ENCODE peak calls at places on chromosomes 7 and 10, in seven cellular contexts. One of them, this sample, is unnamed.

GRCh38 chr7:100764841-100765240 is 31.4 kb downstream of the ZAN start:
- DNase-seq in neuronal stem cell: no peak
- DNase-seq in cardiac muscle cell: no peak
- DNase-seq in CD4-positive, CD25-positive, alpha-beta regulatory T cell: no peak
- DNase-seq in astrocyte: no peak
- DNase-seq in endothelial cell of umbilical vein: no peak
- DNase-seq in heart right ventricle: no peak
- DNase-seq in this sample: no peak

GRCh38 chr10:27197980-27198645 is 42.5 kb downstream of the ACBD5 start:
- DNase-seq in neuronal stem cell: no peak
- DNase-seq in cardiac muscle cell: no peak
- DNase-seq in CD4-positive, CD25-positive, alpha-beta regulatory T cell: no peak
- DNase-seq in astrocyte: no peak
- DNase-seq in endothelial cell of umbilical vein: no peak
- DNase-seq in heart right ventricle: peak; percentile 16
- DNase-seq in this sample: no peak

GRCh38 chr10:132848951-132849545 is 63.1 kb upstream of the NKX6-2 start:
- DNase-seq in neuronal stem cell: no peak
- DNase-seq in cardiac muscle cell: no peak
- DNase-seq in CD4-positive, CD25-positive, alpha-beta regulatory T cell: no peak
- DNase-seq in astrocyte: no peak
- DNase-seq in endothelial cell of umbilical vein: no peak
- DNase-seq in heart right ventricle: no peak
- DNase-seq in this sample: no peak

GRCh38 chr7:19665399-19666008 is 43.3 kb downstream of the POLR1F start:
- DNase-seq in neuronal stem cell: no peak
- DNase-seq in cardiac muscle cell: peak; percentile 21
- DNase-seq in CD4-positive, CD25-positive, alpha-beta regulatory T cell: peak; percentile 25
- DNase-seq in astrocyte: peak; percentile 13
- DNase-seq in endothelial cell of umbilical vein: peak; percentile 31
- DNase-seq in heart right ventricle: no peak
- DNase-seq in this sample: peak; percentile 50

GRCh38 chr7:137619181-137619580 is 227.6 kb downstream of the DGKI start:
- DNase-seq in neuronal stem cell: no peak
- DNase-seq in cardiac muscle cell: no peak
- DNase-seq in CD4-positive, CD25-positive, alpha-beta regulatory T cell: no peak
- DNase-seq in astrocyte: no peak
- DNase-seq in endothelial cell of umbilical vein: no peak
- DNase-seq in heart right ventricle: no peak
- DNase-seq in this sample: no peak

GRCh38 chr7:101865031-101865824 is 47.8 kb downstream of the CUX1 start:
- DNase-seq in neuronal stem cell: no peak
- DNase-seq in cardiac muscle cell: no peak
- DNase-seq in CD4-positive, CD25-positive, alpha-beta regulatory T cell: no peak
- DNase-seq in astrocyte: no peak
- DNase-seq in endothelial cell of umbilical vein: peak; percentile 32
- DNase-seq in heart right ventricle: no peak
- DNase-seq in this sample: no peak

GRCh38 chr7:1787681-1788235 is 117.7 kb downstream of the ELFN1 start:
- DNase-seq in neuronal stem cell: no peak
- DNase-seq in cardiac muscle cell: no peak
- DNase-seq in CD4-positive, CD25-positive, alpha-beta regulatory T cell: no peak
- DNase-seq in astrocyte: no peak
- DNase-seq in endothelial cell of umbilical vein: no peak
- DNase-seq in heart right ventricle: no peak
- DNase-seq in this sample: no peak

GRCh38 chr7:11529382-11529781 is 302.6 kb downstream of the THSD7A start:
- DNase-seq in neuronal stem cell: no peak
- DNase-seq in cardiac muscle cell: no peak
- DNase-seq in CD4-positive, CD25-positive, alpha-beta regulatory T cell: no peak
- DNase-seq in astrocyte: no peak
- DNase-seq in endothelial cell of umbilical vein: no peak
- DNase-seq in heart right ventricle: no peak
- DNase-seq in this sample: no peak

GRCh38 chr7:157542669-157543021 is 205.8 kb downstream of the DNAJB6 start:
- DNase-seq in neuronal stem cell: no peak
- DNase-seq in cardiac muscle cell: no peak
- DNase-seq in CD4-positive, CD25-positive, alpha-beta regulatory T cell: no peak
- DNase-seq in astrocyte: no peak
- DNase-seq in endothelial cell of umbilical vein: no peak
- DNase-seq in heart right ventricle: no peak
- DNase-seq in this sample: no peak

GRCh38 chr7:157446322-157446721 is 109.5 kb downstream of the DNAJB6 start:
- DNase-seq in neuronal stem cell: no peak
- DNase-seq in cardiac muscle cell: no peak
- DNase-seq in CD4-positive, CD25-positive, alpha-beta regulatory T cell: no peak
- DNase-seq in astrocyte: no peak
- DNase-seq in endothelial cell of umbilical vein: no peak
- DNase-seq in heart right ventricle: no peak
- DNase-seq in this sample: no peak

GRCh38 chr10:102368072-102368471 is 27.4 kb upstream of the NFKB2 start:
- DNase-seq in neuronal stem cell: no peak
- DNase-seq in cardiac muscle cell: no peak
- DNase-seq in CD4-positive, CD25-positive, alpha-beta regulatory T cell: no peak
- DNase-seq in astrocyte: no peak
- DNase-seq in endothelial cell of umbilical vein: no peak
- DNase-seq in heart right ventricle: no peak
- DNase-seq in this sample: no peak

GRCh38 chr10:91616124-91616523 is 16.7 kb downstream of the PPP1R3C start:
- DNase-seq in neuronal stem cell: no peak
- DNase-seq in cardiac muscle cell: no peak
- DNase-seq in CD4-positive, CD25-positive, alpha-beta regulatory T cell: no peak
- DNase-seq in astrocyte: peak; percentile 93
- DNase-seq in endothelial cell of umbilical vein: no peak
- DNase-seq in heart right ventricle: no peak
- DNase-seq in this sample: no peak

GRCh38 chr10:128013626-128014025 is 106.7 kb downstream of the PTPRE start:
- DNase-seq in neuronal stem cell: no peak
- DNase-seq in cardiac muscle cell: no peak
- DNase-seq in CD4-positive, CD25-positive, alpha-beta regulatory T cell: peak; percentile 63
- DNase-seq in astrocyte: no peak
- DNase-seq in endothelial cell of umbilical vein: peak; percentile 50
- DNase-seq in heart right ventricle: no peak
- DNase-seq in this sample: peak; percentile 55

GRCh38 chr10:58028597-58029366 is 238.9 kb downstream of the IPMK start:
- DNase-seq in neuronal stem cell: no peak
- DNase-seq in cardiac muscle cell: no peak
- DNase-seq in CD4-positive, CD25-positive, alpha-beta regulatory T cell: no peak
- DNase-seq in astrocyte: peak; percentile 86
- DNase-seq in endothelial cell of umbilical vein: no peak
- DNase-seq in heart right ventricle: no peak
- DNase-seq in this sample: peak; percentile 81

GRCh38 chr7:155893664-155894063 is 81.4 kb upstream of the SHH start:
- DNase-seq in neuronal stem cell: no peak
- DNase-seq in cardiac muscle cell: no peak
- DNase-seq in CD4-positive, CD25-positive, alpha-beta regulatory T cell: no peak
- DNase-seq in astrocyte: no peak
- DNase-seq in endothelial cell of umbilical vein: no peak
- DNase-seq in heart right ventricle: no peak
- DNase-seq in this sample: no peak

GRCh38 chr10:62851449-62851848 is 35.3 kb upstream of the EGR2 start:
- DNase-seq in neuronal stem cell: no peak
- DNase-seq in cardiac muscle cell: no peak
- DNase-seq in CD4-positive, CD25-positive, alpha-beta regulatory T cell: peak; percentile 37
- DNase-seq in astrocyte: no peak
- DNase-seq in endothelial cell of umbilical vein: no peak
- DNase-seq in heart right ventricle: no peak
- DNase-seq in this sample: peak; percentile 86

GRCh38 chr10:122632561-122632960 is 67.1 kb downstream of the C10orf120 start:
- DNase-seq in neuronal stem cell: no peak
- DNase-seq in cardiac muscle cell: no peak
- DNase-seq in CD4-positive, CD25-positive, alpha-beta regulatory T cell: no peak
- DNase-seq in astrocyte: no peak
- DNase-seq in endothelial cell of umbilical vein: no peak
- DNase-seq in heart right ventricle: peak; percentile 45
- DNase-seq in this sample: no peak

GRCh38 chr7:44985033-44985695 is 6.3 kb upstream of the MYO1G start:
- DNase-seq in neuronal stem cell: no peak
- DNase-seq in cardiac muscle cell: no peak
- DNase-seq in CD4-positive, CD25-positive, alpha-beta regulatory T cell: no peak
- DNase-seq in astrocyte: peak; percentile 19
- DNase-seq in endothelial cell of umbilical vein: no peak
- DNase-seq in heart right ventricle: no peak
- DNase-seq in this sample: no peak

GRCh38 chr7:44984478-44984758 is 5.6 kb upstream of the MYO1G start:
- DNase-seq in neuronal stem cell: no peak
- DNase-seq in cardiac muscle cell: no peak
- DNase-seq in CD4-positive, CD25-positive, alpha-beta regulatory T cell: no peak
- DNase-seq in astrocyte: no peak
- DNase-seq in endothelial cell of umbilical vein: no peak
- DNase-seq in heart right ventricle: no peak
- DNase-seq in this sample: no peak

GRCh38 chr7:44982535-44982923 is 3.7 kb upstream of the MYO1G start:
- DNase-seq in neuronal stem cell: no peak
- DNase-seq in cardiac muscle cell: no peak
- DNase-seq in CD4-positive, CD25-positive, alpha-beta regulatory T cell: no peak
- DNase-seq in astrocyte: no peak
- DNase-seq in endothelial cell of umbilical vein: no peak
- DNase-seq in heart right ventricle: no peak
- DNase-seq in this sample: no peak

GRCh38 chr7:44982970-44983369 is 4.2 kb upstream of the MYO1G start:
- DNase-seq in neuronal stem cell: no peak
- DNase-seq in cardiac muscle cell: no peak
- DNase-seq in CD4-positive, CD25-positive, alpha-beta regulatory T cell: no peak
- DNase-seq in astrocyte: no peak
- DNase-seq in endothelial cell of umbilical vein: no peak
- DNase-seq in heart right ventricle: no peak
- DNase-seq in this sample: no peak

GRCh38 chr7:44983742-44984477 is 5.1 kb upstream of the MYO1G start:
- DNase-seq in neuronal stem cell: no peak
- DNase-seq in cardiac muscle cell: no peak
- DNase-seq in CD4-positive, CD25-positive, alpha-beta regulatory T cell: no peak
- DNase-seq in astrocyte: no peak
- DNase-seq in endothelial cell of umbilical vein: no peak
- DNase-seq in heart right ventricle: no peak
- DNase-seq in this sample: no peak
- H3K4me3 ChIP-seq in neuronal stem cell: no peak overlapping the region
- H3K4me3 ChIP-seq in cardiac muscle cell: no peak overlapping the region
- H3K4me3 ChIP-seq in CD4-positive, CD25-positive, alpha-beta regulatory T cell: peak overlapping the region; percentile 83
- H3K4me3 ChIP-seq in astrocyte: peak overlapping the region; percentile 93
- H3K4me3 ChIP-seq in endothelial cell of umbilical vein: no peak overlapping the region
- H3K4me3 ChIP-seq in heart right ventricle: no peak overlapping the region
- H3K4me3 ChIP-seq in this sample: peak overlapping the region; percentile 92

DNA sequence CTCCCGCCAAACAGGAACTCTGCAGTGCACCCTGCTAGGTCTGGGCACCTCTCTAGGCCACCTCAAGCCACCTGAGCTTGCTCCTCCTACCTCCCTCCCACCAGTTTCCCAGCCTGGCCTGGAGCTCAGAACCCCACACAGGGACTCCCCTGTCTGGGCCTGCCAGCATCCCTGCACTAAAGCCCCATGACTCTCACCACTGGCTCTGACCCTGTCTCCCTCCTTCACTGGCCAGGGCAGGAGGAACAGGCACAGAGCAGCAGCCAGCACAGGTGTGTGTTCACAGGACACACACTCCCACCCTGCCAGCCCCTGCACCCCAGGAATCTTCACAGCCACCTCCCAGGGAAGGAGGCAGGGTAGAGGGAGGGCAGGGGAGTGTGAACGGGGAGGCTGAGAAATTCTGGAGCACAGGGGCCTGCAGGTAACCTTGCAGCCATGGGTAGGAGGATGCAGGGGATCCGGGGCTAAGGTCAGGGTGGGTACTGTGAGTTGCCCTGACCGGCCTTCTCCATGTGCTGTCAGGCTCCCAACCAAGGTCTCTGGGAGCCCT is 13.9 kb upstream of the ANTXRL start:
- DNase-seq in neuronal stem cell: no peak
- DNase-seq in cardiac muscle cell: no peak
- DNase-seq in CD4-positive, CD25-positive, alpha-beta regulatory T cell: no peak
- DNase-seq in astrocyte: no peak
- DNase-seq in endothelial cell of umbilical vein: no peak
- DNase-seq in heart right ventricle: no peak
- DNase-seq in this sample: no peak
- H3K36me3 ChIP-seq in neuronal stem cell: no peaks in the 10 kb centered on the region
- H3K36me3 ChIP-seq in cardiac muscle cell: no peaks in the 10 kb centered on the region
- H3K36me3 ChIP-seq in CD4-positive, CD25-positive, alpha-beta regulatory T cell: no peaks in the 10 kb centered on the region
- H3K36me3 ChIP-seq in astrocyte: no peaks in the 10 kb centered on the region
- H3K36me3 ChIP-seq in endothelial cell of umbilical vein: no peaks in the 10 kb centered on the region
- H3K36me3 ChIP-seq in heart right ventricle: no peaks in the 10 kb centered on the region
- H3K36me3 ChIP-seq in this sample: no peaks in the 10 kb centered on the region

DNA sequence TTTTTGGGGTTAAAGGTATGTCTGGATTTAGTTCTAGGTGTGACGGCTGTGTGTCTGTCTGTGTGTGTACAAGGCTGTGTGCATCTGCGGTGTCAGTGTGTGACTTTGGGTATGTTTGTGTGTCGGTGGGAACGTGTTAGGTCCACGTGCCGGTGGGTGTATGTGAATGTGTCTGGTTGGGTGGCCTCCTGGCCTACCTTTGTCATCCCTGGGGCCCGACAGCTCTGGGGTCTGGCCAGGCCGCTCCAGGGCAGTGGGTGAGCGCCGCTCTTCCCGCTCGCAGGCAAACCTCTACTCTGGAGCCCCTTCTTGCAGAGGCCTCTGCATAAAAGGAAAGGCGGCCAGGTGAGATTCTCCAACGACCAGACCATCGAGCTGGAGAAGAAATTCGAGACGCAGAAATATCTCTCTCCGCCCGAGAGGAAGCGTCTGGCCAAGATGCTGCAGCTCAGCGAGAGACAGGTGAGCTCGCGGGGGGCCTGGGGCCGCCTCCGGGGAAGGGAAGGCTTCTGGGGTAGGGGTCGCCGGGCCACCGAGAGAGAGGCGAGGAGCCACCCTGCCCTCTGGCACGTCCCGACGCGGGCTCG is 2.4 kb downstream of the HHEX start:
- DNase-seq in neuronal stem cell: peak; percentile 53
- DNase-seq in cardiac muscle cell: no peak
- DNase-seq in CD4-positive, CD25-positive, alpha-beta regulatory T cell: peak; percentile 13
- DNase-seq in astrocyte: no peak
- DNase-seq in endothelial cell of umbilical vein: no peak
- DNase-seq in heart right ventricle: peak; percentile 21
- DNase-seq in this sample: no peak
- H3K4me3 ChIP-seq in neuronal stem cell: no peak overlapping the region
- H3K4me3 ChIP-seq in cardiac muscle cell: no peak overlapping the region
- H3K4me3 ChIP-seq in CD4-positive, CD25-positive, alpha-beta regulatory T cell: no peak overlapping the region
- H3K4me3 ChIP-seq in astrocyte: no peak overlapping the region
- H3K4me3 ChIP-seq in endothelial cell of umbilical vein: peak overlapping the region; percentile 98
- H3K4me3 ChIP-seq in heart right ventricle: peak overlapping the region; percentile 63
- H3K4me3 ChIP-seq in this sample: no peak overlapping the region

GRCh38 chr7:88203401-88203800 is 16.4 kb downstream of the SRI start:
- DNase-seq in neuronal stem cell: no peak
- DNase-seq in cardiac muscle cell: no peak
- DNase-seq in CD4-positive, CD25-positive, alpha-beta regulatory T cell: no peak
- DNase-seq in astrocyte: no peak
- DNase-seq in endothelial cell of umbilical vein: no peak
- DNase-seq in heart right ventricle: no peak
- DNase-seq in this sample: no peak
- H3K36me3 ChIP-seq in neuronal stem cell: peaks cover 11% of the 10 kb centered on the region
- H3K36me3 ChIP-seq in cardiac muscle cell: peaks cover 55% of the 10 kb centered on the region
- H3K36me3 ChIP-seq in CD4-positive, CD25-positive, alpha-beta regulatory T cell: peaks cover 56% of the 10 kb centered on the region
- H3K36me3 ChIP-seq in astrocyte: peaks cover 44% of the 10 kb centered on the region
- H3K36me3 ChIP-seq in endothelial cell of umbilical vein: peaks cover 19% of the 10 kb centered on the region
- H3K36me3 ChIP-seq in heart right ventricle: peaks cover 79% of the 10 kb centered on the region
- H3K36me3 ChIP-seq in this sample: peaks cover 43% of the 10 kb centered on the region

GRCh38 chr10:86585726-86586048 is 64.1 kb upstream of the WAPL start:
- DNase-seq in neuronal stem cell: no peak
- DNase-seq in cardiac muscle cell: no peak
- DNase-seq in CD4-positive, CD25-positive, alpha-beta regulatory T cell: no peak
- DNase-seq in astrocyte: no peak
- DNase-seq in endothelial cell of umbilical vein: no peak
- DNase-seq in heart right ventricle: no peak
- DNase-seq in this sample: no peak
- H3K4me3 ChIP-seq in neuronal stem cell: no peak overlapping the region
- H3K4me3 ChIP-seq in cardiac muscle cell: no peak overlapping the region
- H3K4me3 ChIP-seq in CD4-positive, CD25-positive, alpha-beta regulatory T cell: no peak overlapping the region
- H3K4me3 ChIP-seq in astrocyte: no peak overlapping the region
- H3K4me3 ChIP-seq in endothelial cell of umbilical vein: no peak overlapping the region
- H3K4me3 ChIP-seq in heart right ventricle: no peak overlapping the region
- H3K4me3 ChIP-seq in this sample: no peak overlapping the region